ENCODE peak calls at places on chromosome 10, in seven cellular contexts. One of them, this sample, is unnamed.
A peak's percentile ranks its signal among the peaks of the same experiment; 100 is the strongest.

GRCh38 chr10:65265451-65265954 is 1660.3 kb upstream of the LRRTM3 start:
- DNase-seq in PC-3: peak; percentile 27
- DNase-seq in HCT116: no peak
- DNase-seq in mesenchymal stem cell: no peak
- DNase-seq in K562: no peak
- DNase-seq in colonic mucosa: no peak
- DNase-seq in IMR-90: no peak
- DNase-seq in this sample: no peak

GRCh38 chr10:308572-309085 is 173.4 kb downstream of the ZMYND11 start:
- DNase-seq in IMR-90: no peak
- DNase-seq in PC-3: no peak
- DNase-seq in colonic mucosa: peak; percentile 31
- DNase-seq in K562: no peak
- DNase-seq in HCT116: no peak
- DNase-seq in mesenchymal stem cell: no peak
- DNase-seq in this sample: no peak

GRCh38 chr10:36254191-36254590 is 612.1 kb upstream of the FZD8 start:
- DNase-seq in IMR-90: peak; percentile 16
- DNase-seq in K562: no peak
- DNase-seq in PC-3: peak; percentile 75
- DNase-seq in mesenchymal stem cell: peak; percentile 53
- DNase-seq in HCT116: no peak
- DNase-seq in colonic mucosa: peak; percentile 30
- DNase-seq in this sample: peak; percentile 25

GRCh38 chr10:22712959-22713852 is 1.2 kb downstream of the PIP4K2A start:
- DNase-seq in IMR-90: peak; percentile 33
- DNase-seq in colonic mucosa: peak; percentile 30
- DNase-seq in HCT116: no peak
- DNase-seq in PC-3: peak; percentile 25
- DNase-seq in mesenchymal stem cell: peak; percentile 56
- DNase-seq in K562: peak; percentile 58
- DNase-seq in this sample: no peak

GRCh38 chr10:109191341-109191740 is 732.0 kb downstream of the XPNPEP1 start:
- DNase-seq in HCT116: no peak
- DNase-seq in mesenchymal stem cell: no peak
- DNase-seq in K562: no peak
- DNase-seq in IMR-90: no peak
- DNase-seq in PC-3: no peak
- DNase-seq in colonic mucosa: no peak
- DNase-seq in this sample: no peak

GRCh38 chr10:76115471-76116155 is 684.2 kb downstream of the LRMDA start:
- DNase-seq in mesenchymal stem cell: no peak
- DNase-seq in HCT116: no peak
- DNase-seq in colonic mucosa: no peak
- DNase-seq in IMR-90: no peak
- DNase-seq in PC-3: peak; percentile 69
- DNase-seq in K562: no peak
- DNase-seq in this sample: no peak

GRCh38 chr10:91311601-91312000 is 91.1 kb downstream of the PCGF5 start:
- DNase-seq in PC-3: no peak
- DNase-seq in IMR-90: no peak
- DNase-seq in mesenchymal stem cell: no peak
- DNase-seq in colonic mucosa: no peak
- DNase-seq in HCT116: no peak
- DNase-seq in K562: no peak
- DNase-seq in this sample: no peak

GRCh38 chr10:88537337-88537736 is 45.8 kb downstream of the RNLS start:
- DNase-seq in mesenchymal stem cell: no peak
- DNase-seq in colonic mucosa: no peak
- DNase-seq in PC-3: no peak
- DNase-seq in K562: no peak
- DNase-seq in HCT116: no peak
- DNase-seq in IMR-90: peak; percentile 11
- DNase-seq in this sample: no peak

GRCh38 chr10:19576576-19576975 is 239.7 kb upstream of the PLXDC2 start:
- DNase-seq in HCT116: no peak
- DNase-seq in colonic mucosa: no peak
- DNase-seq in mesenchymal stem cell: no peak
- DNase-seq in K562: no peak
- DNase-seq in IMR-90: no peak
- DNase-seq in PC-3: no peak
- DNase-seq in this sample: no peak

GRCh38 chr10:25555865-25556264 is 378.2 kb upstream of the MYO3A start:
- DNase-seq in HCT116: no peak
- DNase-seq in PC-3: no peak
- DNase-seq in K562: peak; percentile 30
- DNase-seq in mesenchymal stem cell: peak; percentile 9
- DNase-seq in colonic mucosa: no peak
- DNase-seq in IMR-90: no peak
- DNase-seq in this sample: peak; percentile 14

GRCh38 chr10:80504897-80505465 is 32.7 kb upstream of the SH2D4B start:
- DNase-seq in HCT116: no peak
- DNase-seq in colonic mucosa: peak; percentile 54
- DNase-seq in mesenchymal stem cell: no peak
- DNase-seq in K562: no peak
- DNase-seq in PC-3: no peak
- DNase-seq in IMR-90: no peak
- DNase-seq in this sample: no peak

GRCh38 chr10:96651998-96652431 is 65.2 kb upstream of the TM9SF3 start:
- DNase-seq in colonic mucosa: no peak
- DNase-seq in mesenchymal stem cell: no peak
- DNase-seq in PC-3: no peak
- DNase-seq in HCT116: no peak
- DNase-seq in IMR-90: no peak
- DNase-seq in K562: no peak
- DNase-seq in this sample: no peak

GRCh38 chr10:102726274-102726673 is 11.8 kb downstream of the SFXN2 start:
- DNase-seq in mesenchymal stem cell: no peak
- DNase-seq in K562: no peak
- DNase-seq in IMR-90: no peak
- DNase-seq in PC-3: no peak
- DNase-seq in colonic mucosa: no peak
- DNase-seq in HCT116: no peak
- DNase-seq in this sample: no peak

GRCh38 chr10:104639595-104640338 is 1.3 kb upstream of the SORCS3 start:
- DNase-seq in colonic mucosa: no peak
- DNase-seq in IMR-90: no peak
- DNase-seq in PC-3: no peak
- DNase-seq in mesenchymal stem cell: no peak
- DNase-seq in K562: no peak
- DNase-seq in HCT116: no peak
- DNase-seq in this sample: no peak

GRCh38 chr10:104642001-104642270 is 846 bp downstream of the SORCS3 start:
- DNase-seq in PC-3: no peak
- DNase-seq in IMR-90: no peak
- DNase-seq in HCT116: no peak
- DNase-seq in mesenchymal stem cell: no peak
- DNase-seq in colonic mucosa: no peak
- DNase-seq in K562: no peak
- DNase-seq in this sample: no peak

GRCh38 chr10:104642311-104643022 is 1.4 kb downstream of the SORCS3 start:
- DNase-seq in colonic mucosa: peak; percentile 35
- DNase-seq in K562: peak; percentile 11
- DNase-seq in IMR-90: no peak
- DNase-seq in PC-3: no peak
- DNase-seq in mesenchymal stem cell: no peak
- DNase-seq in HCT116: no peak
- DNase-seq in this sample: no peak

GRCh38 chr10:104640339-104641149 is 546 bp upstream of the SORCS3 start:
- DNase-seq in IMR-90: no peak
- DNase-seq in PC-3: no peak
- DNase-seq in colonic mucosa: no peak
- DNase-seq in mesenchymal stem cell: no peak
- DNase-seq in K562: no peak
- DNase-seq in HCT116: no peak
- DNase-seq in this sample: no peak

DNA sequence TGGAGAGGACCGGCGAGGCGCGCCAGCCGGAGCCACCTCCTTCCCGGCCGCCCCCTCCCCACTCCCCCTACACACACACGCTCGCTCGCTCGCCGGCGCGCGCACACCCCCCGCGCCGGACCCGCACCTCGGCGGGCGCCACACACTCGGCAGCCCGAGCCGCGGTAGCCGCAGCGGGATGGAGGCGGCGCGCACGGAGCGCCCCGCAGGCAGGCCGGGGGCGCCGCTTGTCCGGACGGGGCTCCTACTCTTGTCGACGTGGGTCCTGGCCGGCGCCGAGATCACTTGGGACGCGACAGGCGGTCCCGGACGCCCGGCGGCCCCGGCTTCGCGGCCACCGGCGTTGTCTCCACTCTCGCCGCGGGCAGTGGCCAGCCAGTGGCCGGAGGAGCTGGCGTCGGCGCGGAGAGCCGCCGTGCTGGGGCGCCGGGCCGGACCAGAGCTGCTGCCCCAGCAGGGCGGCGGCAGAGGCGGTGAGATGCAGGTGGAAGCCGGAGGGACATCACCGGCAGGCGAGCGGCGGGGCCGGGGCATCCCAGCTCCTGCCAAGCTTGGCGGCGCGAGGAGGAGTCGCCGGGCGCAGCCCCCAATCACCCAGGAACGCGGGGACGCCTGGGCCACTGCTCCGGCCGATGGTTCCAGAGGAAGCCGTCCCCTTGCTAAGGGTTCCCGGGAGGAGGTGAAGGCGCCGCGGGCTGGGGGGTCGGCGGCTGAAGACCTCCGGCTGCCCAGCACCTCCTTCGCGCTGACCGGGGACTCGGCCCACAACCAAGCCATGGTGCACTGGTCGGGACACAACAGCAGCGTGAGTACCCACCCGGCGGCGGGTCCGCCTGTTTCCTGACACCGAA is at the start of gene SORCS3:
- DNase-seq in PC-3: no peak
- DNase-seq in colonic mucosa: no peak
- DNase-seq in mesenchymal stem cell: no peak
- DNase-seq in K562: no peak
- DNase-seq in HCT116: no peak
- DNase-seq in IMR-90: no peak
- DNase-seq in this sample: peak; percentile 7
- H3K4me3 ChIP-seq in PC-3: no peak within 1 kb of the TSS
- H3K4me3 ChIP-seq in colonic mucosa: no peak within 1 kb of the TSS
- H3K4me3 ChIP-seq in mesenchymal stem cell: no peak within 1 kb of the TSS
- H3K4me3 ChIP-seq in K562: no peak within 1 kb of the TSS
- H3K4me3 ChIP-seq in HCT116: no peak within 1 kb of the TSS
- H3K4me3 ChIP-seq in IMR-90: no peak within 1 kb of the TSS
- H3K4me3 ChIP-seq in this sample: no peak within 1 kb of the TSS

DNA sequence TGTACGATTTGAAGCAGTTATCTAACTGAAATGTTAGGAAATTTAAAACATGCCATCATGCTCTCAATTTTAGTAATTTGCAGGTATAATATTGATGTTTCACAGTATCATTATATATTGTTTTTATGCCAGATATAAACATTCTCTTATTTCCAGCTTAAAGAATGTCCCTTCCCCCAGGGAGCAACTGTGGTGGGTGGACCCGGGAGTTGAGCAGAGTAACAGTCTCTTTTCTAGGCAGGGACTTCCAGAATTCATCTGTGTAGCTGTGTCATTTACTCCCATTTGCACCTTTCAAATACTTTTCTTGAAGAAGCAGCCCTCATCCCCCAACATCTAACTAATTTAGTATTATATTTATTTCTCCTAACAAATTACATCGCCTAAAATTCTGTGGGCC is 9.6 kb downstream of the INPP5F start:
- DNase-seq in colonic mucosa: no peak
- DNase-seq in mesenchymal stem cell: no peak
- DNase-seq in HCT116: no peak
- DNase-seq in IMR-90: no peak
- DNase-seq in PC-3: no peak
- DNase-seq in K562: no peak
- DNase-seq in this sample: no peak
- H3K9ac ChIP-seq in colonic mucosa: no peak overlapping the region
- H3K9ac ChIP-seq in mesenchymal stem cell: no peak overlapping the region
- H3K9ac ChIP-seq in HCT116: no peak overlapping the region
- H3K9ac ChIP-seq in IMR-90: no peak overlapping the region
- H3K9ac ChIP-seq in PC-3: no peak overlapping the region
- H3K9ac ChIP-seq in K562: no peak overlapping the region
- H3K9ac ChIP-seq in this sample: no peak overlapping the region

GRCh38 chr10:111837985-111838384 is 345.6 kb downstream of the GPAM start:
- DNase-seq in colonic mucosa: no peak
- DNase-seq in PC-3: no peak
- DNase-seq in HCT116: no peak
- DNase-seq in IMR-90: no peak
- DNase-seq in K562: no peak
- DNase-seq in mesenchymal stem cell: no peak
- DNase-seq in this sample: no peak

GRCh38 chr10:111840546-111840945 is 343.0 kb downstream of the GPAM start:
- DNase-seq in IMR-90: no peak
- DNase-seq in colonic mucosa: no peak
- DNase-seq in HCT116: no peak
- DNase-seq in PC-3: no peak
- DNase-seq in mesenchymal stem cell: no peak
- DNase-seq in K562: no peak
- DNase-seq in this sample: no peak

GRCh38 chr10:111835562-111835961 is 348.0 kb downstream of the GPAM start:
- DNase-seq in mesenchymal stem cell: no peak
- DNase-seq in IMR-90: no peak
- DNase-seq in colonic mucosa: no peak
- DNase-seq in HCT116: no peak
- DNase-seq in PC-3: no peak
- DNase-seq in K562: no peak
- DNase-seq in this sample: peak; percentile 53

GRCh38 chr10:111837089-111837488 is 346.5 kb downstream of the GPAM start:
- DNase-seq in mesenchymal stem cell: no peak
- DNase-seq in K562: no peak
- DNase-seq in HCT116: no peak
- DNase-seq in colonic mucosa: no peak
- DNase-seq in IMR-90: no peak
- DNase-seq in PC-3: no peak
- DNase-seq in this sample: no peak

GRCh38 chr10:111836586-111836985 is 347.0 kb downstream of the GPAM start:
- DNase-seq in colonic mucosa: no peak
- DNase-seq in PC-3: no peak
- DNase-seq in HCT116: no peak
- DNase-seq in K562: no peak
- DNase-seq in mesenchymal stem cell: peak; percentile 1
- DNase-seq in IMR-90: no peak
- DNase-seq in this sample: peak; percentile 48
- H3K4me3 ChIP-seq in colonic mucosa: no peak overlapping the region
- H3K4me3 ChIP-seq in PC-3: no peak overlapping the region
- H3K4me3 ChIP-seq in HCT116: no peak overlapping the region
- H3K4me3 ChIP-seq in K562: no peak overlapping the region
- H3K4me3 ChIP-seq in mesenchymal stem cell: no peak overlapping the region
- H3K4me3 ChIP-seq in IMR-90: no peak overlapping the region
- H3K4me3 ChIP-seq in this sample: no peak overlapping the region

DNA sequence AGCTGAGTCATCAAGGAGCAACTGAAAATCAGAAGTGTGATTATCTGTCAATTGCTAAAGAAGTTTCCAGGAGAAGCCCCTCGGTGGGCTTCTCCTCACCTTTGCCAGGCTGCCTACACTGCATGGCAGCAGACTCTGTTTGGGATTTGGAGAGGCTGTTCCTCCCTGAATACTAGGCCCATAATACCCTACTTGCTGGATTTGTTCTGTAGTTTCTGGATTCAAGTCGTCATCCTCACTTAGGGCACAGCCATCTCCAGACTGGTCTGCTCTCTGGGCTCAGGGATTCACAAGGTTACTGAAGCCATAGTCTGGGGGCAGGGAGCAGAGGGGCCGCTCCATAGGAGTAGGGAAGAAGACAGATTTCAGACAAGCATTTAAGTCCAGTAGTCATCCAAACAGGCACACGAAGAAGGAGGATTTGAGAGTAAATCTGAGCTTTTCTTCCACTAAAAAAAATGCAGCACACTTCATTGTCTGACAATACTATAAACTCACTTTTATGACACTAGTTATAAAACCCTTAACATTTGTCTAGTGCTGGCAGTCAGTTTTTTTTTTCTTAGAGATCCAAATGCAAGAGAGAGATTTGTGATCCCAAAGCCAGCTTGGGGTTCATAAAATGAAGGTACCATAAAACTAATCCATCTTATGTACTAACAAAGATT is 723.3 kb downstream of the GRID1 start:
- DNase-seq in IMR-90: no peak
- DNase-seq in HCT116: no peak
- DNase-seq in mesenchymal stem cell: no peak
- DNase-seq in K562: no peak
- DNase-seq in colonic mucosa: no peak
- DNase-seq in PC-3: no peak
- DNase-seq in this sample: no peak
- H3K9ac ChIP-seq in IMR-90: no peak overlapping the region
- H3K9ac ChIP-seq in HCT116: peak overlapping the region; percentile 38
- H3K9ac ChIP-seq in mesenchymal stem cell: no peak overlapping the region
- H3K9ac ChIP-seq in K562: no peak overlapping the region
- H3K9ac ChIP-seq in colonic mucosa: no peak overlapping the region
- H3K9ac ChIP-seq in PC-3: peak overlapping the region; percentile 8
- H3K9ac ChIP-seq in this sample: no peak overlapping the region